ENCODE peak calls at places on chromosomes 16 and 17, in eight cellular contexts. A is HCT116; C is hypothalamus; P is Right ventricle myocardium superior; W is activated naive CD4-positive, alpha-beta T cell; E is sigmoid colon; D is Peyer's patch; L is heart right ventricle. H is an unnamed sample.

GRCh38 chr16:72787519-72788268 is 260.2 kb downstream of the ZFHX3 start:
- DNase-seq in A (no peak), C (no peak), P (peak; percentile 75), W (peak; percentile 17), E (peak; percentile 90), D (peak; percentile 84), L (peak; percentile 35), H (peak; percentile 93)

GRCh38 chr17:79024901-79025737 is 1.1 kb downstream of the C1QTNF1 start:
- DNase-seq in A (no peak), C (no peak), P (peak; percentile 84), W (no peak), E (peak; percentile 88), D (peak; percentile 46), L (peak; percentile 77), H (no peak)

GRCh38 chr17:73524941-73525679 is 119.1 kb downstream of the SDK2 start:
- DNase-seq in A (no peak), C (no peak), P (no peak), W (no peak), E (no peak), D (no peak), L (no peak), H (no peak)

GRCh38 chr17:80826955-80827645 is 164.5 kb upstream of the CHMP6 start:
- DNase-seq in A (no peak), C (no peak), P (peak; percentile 66), W (no peak), E (peak; percentile 81), D (peak; percentile 50), L (peak; percentile 23), H (peak; percentile 97)

GRCh38 chr16:58022601-58023371 is 2.8 kb upstream of the MMP15 start:
- DNase-seq in A (no peak), C (no peak), P (peak; percentile 90), W (no peak), E (peak; percentile 94), D (no peak), L (peak; percentile 76), H (peak; percentile 29)

GRCh38 chr17:82565551-82565950 is 46.0 kb downstream of the FOXK2 start:
- DNase-seq in A (no peak), C (no peak), P (no peak), W (no peak), E (no peak), D (no peak), L (no peak), H (no peak)

GRCh38 chr17:72640415-72641165 is 451.9 kb downstream of the SLC39A11 start:
- DNase-seq in A (no peak), C (no peak), P (no peak), W (no peak), E (no peak), D (peak; percentile 81), L (no peak), H (no peak)

GRCh38 chr17:45248132-45248936 is 13.6 kb downstream of the SPATA32 start:
- DNase-seq in A (no peak), C (no peak), P (peak; percentile 62), W (peak; percentile 46), E (no peak), D (peak; percentile 94), L (no peak), H (no peak)

GRCh38 chr17:36674278-36674650 is 72.9 kb downstream of the MRM1 start:
- DNase-seq in A (no peak), C (no peak), P (no peak), W (no peak), E (no peak), D (peak; percentile 70), L (no peak), H (no peak)

GRCh38 chr17:45235071-45236001 is 13.7 kb downstream of the FMNL1 start:
- DNase-seq in A (peak; percentile 54), C (no peak), P (peak; percentile 88), W (peak; percentile 46), E (peak; percentile 88), D (peak; percentile 94), L (peak; percentile 70), H (peak; percentile 64)

GRCh38 chr17:70059649-70060048 is 15.4 kb upstream of the KCNJ16 start:
- DNase-seq in A (no peak), C (no peak), P (no peak), W (no peak), E (no peak), D (no peak), L (no peak), H (no peak)

GRCh38 chr16:67901734-67902133 is 8.7 kb downstream of the PSKH1 start:
- DNase-seq in A (no peak), C (no peak), P (no peak), W (no peak), E (no peak), D (no peak), L (no peak), H (no peak)

GRCh38 chr17:32909787-32910369 is 18.1 kb upstream of the TMEM98 start:
- DNase-seq in A (peak; percentile 78), C (peak; percentile 19), P (no peak), W (no peak), E (peak; percentile 79), D (peak; percentile 94), L (peak; percentile 78), H (peak; percentile 90)

GRCh38 chr17:67488161-67488560 is 111.1 kb downstream of the PITPNC1 start:
- DNase-seq in A (no peak), C (no peak), P (peak; percentile 78), W (no peak), E (peak; percentile 85), D (no peak), L (peak; percentile 57), H (no peak)

H was measured in brain microvascular endothelial cell.